ENCODE peak calls at places on chromosomes 7 and 10, in nine cellular contexts. B, E, H, J, W, I, M, F and Y are unnamed samples.

GRCh38 chr7:112985377-112985987 is 101.1 kb downstream of the GPR85 start:
- DNase-seq in B (no peak), E (peak; percentile 28), H (no peak), J (peak; percentile 23), W (no peak), I (no peak), M (peak; percentile 86), F (no peak), Y (no peak)

GRCh38 chr7:142853739-142854504 is 954 bp upstream of the EPHB6 start:
- DNase-seq in B (no peak), E (peak; percentile 82), H (peak; percentile 84), J (peak; percentile 70), W (peak; percentile 65), I (peak; percentile 80), M (peak; percentile 68), F (peak; percentile 68), Y (peak; percentile 77)

GRCh38 chr10:15419279-15419874 is 48.3 kb upstream of the FAM171A1 start:
- DNase-seq in B (no peak), E (peak; percentile 75), H (peak; percentile 47), J (peak; percentile 43), W (peak; percentile 41), I (peak; percentile 45), M (peak; percentile 67), F (no peak), Y (peak; percentile 39)

GRCh38 chr10:85492684-85493083 is 873.9 kb downstream of the GRID1 start:
- DNase-seq in B (no peak), E (no peak), H (no peak), J (no peak), W (no peak), I (no peak), M (no peak), F (no peak), Y (no peak)

GRCh38 chr7:46695045-46695708 is 774.1 kb upstream of the IGFBP3 start:
- DNase-seq in B (no peak), E (peak; percentile 53), H (no peak), J (peak; percentile 25), W (no peak), I (no peak), M (peak; percentile 14), F (no peak), Y (no peak)

GRCh38 chr7:24911213-24911603 is 68.8 kb downstream of the OSBPL3 start:
- DNase-seq in B (no peak), E (no peak), H (no peak), J (no peak), W (no peak), I (peak; percentile 61), M (no peak), F (no peak), Y (peak; percentile 56)

GRCh38 chr10:49379596-49380410 is 16.1 kb downstream of the DRGX start:
- DNase-seq in B (no peak), E (no peak), H (no peak), J (peak; percentile 39), W (no peak), I (peak; percentile 4), M (peak; percentile 7), F (no peak), Y (no peak)

GRCh38 chr10:102266670-102267069 is 21.3 kb downstream of the GBF1 start:
- DNase-seq in B (no peak), E (no peak), H (no peak), J (no peak), W (no peak), I (no peak), M (no peak), F (no peak), Y (no peak)

GRCh38 chr7:98249106-98249505 is 2.9 kb downstream of the TECPR1 start:
- DNase-seq in B (no peak), E (no peak), H (no peak), J (peak; percentile 6), W (no peak), I (no peak), M (peak; percentile 47), F (no peak), Y (no peak)

GRCh38 chr10:1094112-1095057 is 38.2 kb downstream of the WDR37 start:
- DNase-seq in B (peak; percentile 12), E (no peak), H (peak; percentile 75), J (no peak), W (no peak), I (no peak), M (no peak), F (no peak), Y (peak; percentile 90)

GRCh38 chr7:5564894-5565293 is 141.3 kb upstream of the TNRC18 start:
- DNase-seq in B (no peak), E (no peak), H (no peak), J (no peak), W (no peak), I (no peak), M (no peak), F (no peak), Y (no peak)

DNA sequence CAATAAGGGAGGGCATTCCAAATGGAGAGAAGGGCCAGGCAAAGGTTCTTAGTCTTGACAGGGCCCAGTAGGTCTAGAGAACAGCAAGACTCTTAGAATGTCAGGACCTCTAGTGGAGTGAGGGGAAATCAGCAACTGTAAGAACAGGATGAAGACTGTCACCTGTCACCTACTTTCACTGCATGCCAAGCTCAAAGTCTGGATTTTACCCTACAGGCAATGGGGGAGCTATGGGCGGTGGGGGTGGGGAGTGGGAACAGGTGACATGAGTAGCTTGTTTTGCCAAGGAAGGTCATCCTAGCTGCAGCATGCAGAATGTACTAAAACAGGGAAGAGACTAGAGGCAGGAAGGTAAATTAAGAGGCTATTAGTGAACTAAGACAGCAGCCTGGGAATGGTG is 18.3 kb downstream of the GOT1 start:
- DNase-seq in B (no peak), E (peak; percentile 69), H (no peak), J (peak; percentile 40), W (no peak), I (no peak), M (no peak), F (no peak), Y (no peak)
- TF ChIP-seq CTCF in B (no peak), E (peak; percentile 25), H (no peak), J (no peak), W (no peak), I (no peak), M (no peak), F (no peak), Y (no peak)

GRCh38 chr10:113742466-113742865 is 9.0 kb upstream of the PLEKHS1 start:
- DNase-seq in B (no peak), E (no peak), H (no peak), J (no peak), W (no peak), I (no peak), M (no peak), F (no peak), Y (no peak)

GRCh38 chr10:113739031-113739430 is 12.5 kb upstream of the PLEKHS1 start:
- DNase-seq in B (no peak), E (no peak), H (no peak), J (no peak), W (no peak), I (no peak), M (no peak), F (no peak), Y (no peak)

GRCh38 chr10:113740850-113741249 is 10.6 kb upstream of the PLEKHS1 start:
- DNase-seq in B (no peak), E (no peak), H (no peak), J (no peak), W (no peak), I (no peak), M (no peak), F (no peak), Y (no peak)

GRCh38 chr10:113736576-113736975 is 14.9 kb upstream of the PLEKHS1 start:
- DNase-seq in B (no peak), E (no peak), H (no peak), J (no peak), W (no peak), I (no peak), M (no peak), F (no peak), Y (no peak)

DNA sequence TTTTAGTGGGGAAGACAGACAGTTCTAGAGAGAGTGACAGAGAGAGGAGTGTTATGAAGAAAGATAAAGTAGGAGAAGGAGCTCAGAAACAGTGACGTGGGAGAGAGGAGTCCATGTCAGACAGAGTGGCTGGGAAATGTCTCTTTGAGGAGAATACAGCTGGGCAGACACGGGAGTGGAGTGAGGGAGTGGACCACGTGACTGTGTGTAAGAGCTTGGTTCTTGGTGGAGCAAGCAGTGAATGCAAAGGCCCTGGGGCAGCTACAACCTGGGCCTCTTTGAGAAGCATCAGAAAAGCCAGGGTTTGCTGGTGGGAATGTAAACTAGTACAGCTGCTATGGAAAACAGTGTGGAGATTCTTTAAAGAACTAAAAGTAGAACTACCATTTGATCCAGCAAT is 11.9 kb upstream of the PLEKHS1 start:
- DNase-seq in B (no peak), E (no peak), H (no peak), J (no peak), W (no peak), I (no peak), M (no peak), F (no peak), Y (no peak)
- TF ChIP-seq CTCF in B (no peak), E (no peak), H (no peak), J (no peak), W (no peak), I (no peak), M (no peak), F (no peak), Y (no peak)

GRCh38 chr7:91949221-91950009 is 8.8 kb downstream of the AKAP9 start:
- DNase-seq in B (no peak), E (no peak), H (peak; percentile 36), J (peak; percentile 56), W (no peak), I (no peak), M (peak; percentile 27), F (no peak), Y (no peak)

GRCh38 chr7:91957823-91958222 is 17.2 kb downstream of the AKAP9 start:
- DNase-seq in B (no peak), E (no peak), H (no peak), J (no peak), W (no peak), I (no peak), M (peak; percentile 36), F (no peak), Y (no peak)

GRCh38 chr7:91957236-91957635 is 16.6 kb downstream of the AKAP9 start:
- DNase-seq in B (no peak), E (no peak), H (no peak), J (no peak), W (no peak), I (no peak), M (no peak), F (no peak), Y (no peak)

GRCh38 chr7:91959023-91959422 is 18.4 kb downstream of the AKAP9 start:
- DNase-seq in B (no peak), E (no peak), H (no peak), J (no peak), W (no peak), I (no peak), M (no peak), F (no peak), Y (no peak)

GRCh38 chr7:91953618-91954017 is 13.0 kb downstream of the AKAP9 start:
- DNase-seq in B (no peak), E (no peak), H (no peak), J (peak; percentile 18), W (no peak), I (peak; percentile 32), M (peak; percentile 41), F (no peak), Y (peak; percentile 20)
- TF ChIP-seq CTCF in B (no peak), E (peak; percentile 27), H (no peak), J (peak; percentile 66), W (peak; percentile 43), I (peak; percentile 81), M (peak; percentile 44), F (no peak), Y (no peak)

GRCh38 chr10:30320248-30320647 is 28.8 kb downstream of the MTPAP start:
- DNase-seq in B (no peak), E (no peak), H (no peak), J (no peak), W (no peak), I (no peak), M (no peak), F (no peak), Y (no peak)

GRCh38 chr10:30324448-30325110 is 24.5 kb downstream of the MTPAP start:
- DNase-seq in B (no peak), E (no peak), H (no peak), J (no peak), W (no peak), I (no peak), M (no peak), F (no peak), Y (no peak)
- TF ChIP-seq CTCF in B (no peak), E (no peak), H (no peak), J (peak; percentile 17), W (no peak), I (no peak), M (no peak), F (no peak), Y (no peak)